ENCODE peak calls at places on chromosomes 3 and 15, in five cellular contexts. Z, E, D, M and L are unnamed samples.

GRCh38 chr3:81476652-81477051 is 284.8 kb downstream of the GBE1 start:
- DNase-seq in D (no peak), E (no peak), Z (no peak), M (no peak), L (no peak)

GRCh38 chr3:75294124-75294523 is 370.0 kb upstream of the FRG2C start:
- DNase-seq in D (peak), Z (peak), M (peak), E (peak), L (no peak)

GRCh38 chr3:17577795-17578520 is 164.5 kb downstream of the TBC1D5 start:
- DNase-seq in E (no peak), D (no peak), M (no peak), Z (no peak), L (no peak)

GRCh38 chr15:94023520-94023919 is 207.8 kb upstream of the MCTP2 start:
- DNase-seq in E (no peak), D (no peak), Z (no peak), M (no peak), L (no peak)

GRCh38 chr15:33586791-33587697 is 276.3 kb downstream of the RYR3 start:
- DNase-seq in E (no peak), M (no peak), D (no peak), Z (no peak), L (no peak)

GRCh38 chr15:82132742-82133141 is 86.9 kb upstream of the MEX3B start:
- DNase-seq in D (no peak), E (peak), M (no peak), Z (peak), L (no peak)

GRCh38 chr3:157335677-157336076 is 101.0 kb upstream of the PTX3 start:
- DNase-seq in Z (no peak), M (no peak), D (no peak), E (peak), L (no peak)

GRCh38 chr3:58041826-58042324 is 33.7 kb downstream of the FLNB start:
- DNase-seq in Z (no peak), E (no peak), D (no peak), M (no peak), L (no peak)

GRCh38 chr15:90000175-90000923 is 775 bp upstream of the ZNF710 start:
- DNase-seq in Z (no peak), E (no peak), D (no peak), M (peak), L (peak)

GRCh38 chr3:31980530-31981205 is 394 bp downstream of the OSBPL10 start:
- DNase-seq in D (peak), Z (peak), M (peak), E (peak), L (no peak)

GRCh38 chr3:38548154-38548931 is 52.2 kb downstream of the EXOG start:
- DNase-seq in D (no peak), Z (no peak), E (no peak), M (no peak), L (no peak)

GRCh38 chr3:7445331-7445730 is 584.4 kb downstream of the GRM7 start:
- DNase-seq in D (no peak), M (no peak), E (no peak), Z (no peak), L (no peak)

DNA sequence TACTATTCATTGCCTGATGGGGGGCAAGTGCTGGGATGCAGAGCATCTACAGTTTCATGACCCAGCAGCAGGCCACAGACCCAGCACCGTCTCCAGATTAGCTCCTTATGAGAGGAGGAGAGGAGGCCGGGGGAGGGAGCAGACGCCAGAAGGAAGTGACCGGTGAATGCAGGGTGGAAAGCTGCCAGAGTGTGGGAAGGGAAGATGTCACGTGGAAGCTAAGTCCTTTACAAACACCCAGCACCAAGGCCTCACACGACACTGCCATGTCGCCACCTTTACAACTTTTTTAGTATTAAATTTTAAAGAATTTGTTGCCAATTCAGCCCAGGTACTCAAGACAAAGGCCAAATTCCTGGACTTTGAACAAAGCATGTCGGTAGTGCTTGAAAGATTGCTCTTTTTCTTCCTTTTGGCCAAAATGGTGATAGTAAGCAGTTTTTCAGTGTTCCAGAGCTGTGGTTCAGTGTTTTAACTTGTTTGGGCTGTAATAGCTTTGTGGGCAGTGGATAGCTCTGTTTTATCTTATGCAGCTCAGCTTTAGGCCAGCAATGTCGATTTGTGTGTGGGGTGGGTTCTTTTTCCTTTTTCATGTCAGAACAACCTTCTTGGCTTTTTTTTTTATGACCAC is 58.2 kb downstream of the ZBTB38 start:
- DNase-seq in E (peak), D (peak), Z (peak), M (peak), L (no peak)
- TF ChIP-seq POLR2A in E (no peak), D (peak), Z (no peak), M (no peak), L (no peak)

GRCh38 chr3:179655236-179655635 is 2.4 kb downstream of the USP13 start:
- DNase-seq in Z (no peak), M (no peak), D (no peak), E (no peak), L (no peak)

GRCh38 chr3:179651687-179652466 is 963 bp upstream of the USP13 start:
- DNase-seq in M (no peak), D (no peak), Z (no peak), E (no peak), L (no peak)

GRCh38 chr3:179653106-179653776 is 401 bp downstream of the USP13 start:
- DNase-seq in D (peak), M (peak), Z (peak), E (peak), L (peak)

GRCh38 chr3:179653777-179654117 is 907 bp downstream of the USP13 start:
- DNase-seq in E (peak), M (no peak), D (no peak), Z (peak), L (no peak)

DNA sequence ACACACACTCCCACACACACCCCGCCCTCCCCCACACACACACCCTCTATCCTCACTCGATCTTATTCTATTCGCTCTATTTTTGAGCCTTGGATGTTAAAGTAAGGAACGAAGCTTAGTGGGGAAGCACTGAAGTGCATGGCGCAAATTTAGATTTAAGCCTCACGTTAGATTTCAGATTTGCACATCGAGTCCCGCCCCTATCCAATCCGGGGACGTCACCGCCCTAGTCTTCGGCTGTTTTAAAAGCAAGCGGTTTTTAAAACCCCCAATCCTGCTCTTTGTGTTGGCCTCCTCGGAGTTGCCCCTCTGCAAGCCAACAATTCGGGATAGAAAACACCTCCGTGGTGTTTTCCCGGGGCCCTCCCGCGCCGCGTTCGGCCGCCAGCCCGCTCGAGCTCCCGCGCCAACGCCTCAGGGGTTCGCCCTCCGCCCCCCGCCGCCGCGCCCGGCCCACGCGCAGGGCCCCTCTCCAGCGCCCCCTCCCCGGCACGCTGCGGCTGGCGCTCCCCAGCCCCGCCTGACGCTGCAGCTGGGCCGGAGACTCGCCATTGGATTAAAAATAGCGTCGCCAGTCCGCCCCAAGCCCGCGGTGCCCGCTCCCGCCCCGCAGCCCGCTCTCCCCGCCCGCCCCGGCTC is at the start of gene USP13:
- DNase-seq in M (peak), E (peak), Z (peak), D (peak), L (peak)
- TF ChIP-seq POLR2A in M (peak), E (peak), Z (no peak), D (no peak), L (no peak)

DNA sequence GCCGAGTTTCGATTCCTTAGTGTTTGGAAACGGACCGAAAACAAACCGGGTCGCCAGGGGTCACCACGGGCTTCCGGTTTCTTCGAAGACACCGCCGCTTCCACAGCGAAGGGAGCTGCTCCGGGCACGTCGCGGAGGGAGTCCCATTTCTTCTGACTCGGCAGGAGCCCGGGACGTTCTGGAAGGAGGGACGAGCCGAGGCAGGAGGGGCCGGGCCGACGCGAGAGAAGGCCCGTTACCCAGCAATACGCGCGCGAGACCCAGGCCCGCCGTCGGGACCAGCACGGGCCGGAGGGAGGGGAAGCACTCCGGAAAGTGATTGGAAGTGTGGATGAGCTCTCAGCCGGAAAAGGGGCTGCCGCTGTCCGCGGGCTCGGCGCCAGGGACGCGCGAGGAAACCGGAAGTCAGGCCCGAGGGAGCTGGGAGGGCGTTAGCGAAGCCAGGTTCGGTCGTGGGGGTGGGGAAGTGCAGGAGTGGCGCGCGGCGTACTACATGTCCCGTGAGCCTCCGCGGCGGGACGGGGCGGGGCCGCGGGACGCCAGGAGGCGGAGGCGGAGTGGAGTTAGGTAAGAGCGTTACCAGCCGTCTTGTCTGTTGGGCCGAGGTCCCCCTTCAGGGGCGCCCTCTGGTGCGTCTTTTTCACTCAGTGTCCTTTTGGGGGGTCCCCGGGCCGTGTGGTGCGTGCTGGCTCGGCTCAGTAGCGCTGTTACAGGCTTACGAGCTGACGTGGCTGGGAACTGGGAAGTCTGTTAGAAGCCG is at the start of the genes AZI2 and ZCWPW2:
- DNase-seq in Z (peak), E (peak), M (peak), D (peak), L (peak)
- TF ChIP-seq POLR2A in Z (peak), E (peak), M (peak), D (peak), L (peak)

DNA sequence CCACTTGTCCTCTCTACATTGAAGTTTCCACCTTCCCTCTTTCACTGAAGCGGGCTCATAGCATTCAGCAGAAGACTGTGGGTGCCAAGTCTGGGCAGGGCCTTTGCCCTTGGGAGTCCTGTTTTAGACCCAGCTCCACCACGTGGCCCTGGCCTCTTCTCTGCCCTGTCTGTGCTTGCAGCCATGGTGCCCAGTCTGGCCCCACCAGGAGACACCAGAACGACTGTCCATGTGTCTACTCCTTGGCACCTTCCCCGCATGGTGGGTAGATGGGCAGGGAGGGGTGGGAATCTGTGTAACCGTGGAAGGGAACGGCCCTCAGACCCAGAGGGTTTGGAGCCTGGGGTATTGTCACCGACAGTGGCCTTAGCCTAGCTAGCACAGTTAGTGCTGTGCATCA is 17.9 kb upstream of the EMC3 start:
- DNase-seq in E (no peak), D (no peak), Z (no peak), M (no peak), L (no peak)
- TF ChIP-seq POLR2A in E (no peak), D (no peak), Z (no peak), M (no peak), L (peak)

DNA sequence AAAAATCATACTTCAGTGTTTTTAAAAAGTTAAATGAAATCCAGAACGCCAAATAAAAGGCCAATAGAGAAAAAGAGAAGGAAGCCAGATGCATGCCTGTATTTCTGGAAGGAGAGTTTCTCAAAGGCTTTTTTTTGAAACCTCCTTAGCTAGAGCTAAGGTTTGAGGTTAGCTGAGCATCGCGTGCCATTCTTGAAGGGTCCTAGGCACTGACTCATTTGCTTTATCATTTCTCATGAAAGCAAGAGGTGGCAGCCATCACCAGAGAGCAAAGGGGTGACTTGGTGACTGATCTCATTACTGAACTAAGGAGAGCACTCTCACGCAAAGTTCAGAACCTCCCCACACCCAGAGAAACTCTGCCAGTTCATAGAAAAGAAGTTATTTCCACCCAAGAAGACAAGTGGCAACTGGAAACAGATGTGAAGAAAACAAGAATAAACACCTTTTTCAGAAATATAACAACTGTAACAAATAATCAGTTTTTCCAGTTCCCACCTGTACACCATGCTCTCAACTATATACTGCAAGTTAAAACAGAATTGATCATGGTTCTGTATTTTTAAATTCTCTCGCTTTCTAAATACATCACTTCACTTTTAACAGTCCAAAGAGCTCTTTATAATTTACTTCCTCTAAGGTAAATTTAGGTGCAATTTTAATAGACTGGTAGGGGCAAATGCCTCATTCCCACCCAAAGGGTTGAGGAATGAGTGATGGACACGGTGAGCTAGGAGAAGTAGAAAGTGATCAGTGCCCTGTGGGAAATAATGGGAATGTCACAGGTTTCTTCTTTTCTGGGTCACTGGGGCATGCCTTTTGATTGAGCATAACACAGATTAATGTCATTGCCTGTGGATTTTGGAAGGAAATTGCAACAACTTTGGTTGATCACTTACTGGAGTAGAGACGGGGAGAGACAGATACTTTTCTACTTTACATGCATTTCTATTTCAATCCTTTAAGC is 24.7 kb downstream of the GPR15 start:
- DNase-seq in M (no peak), Z (no peak), E (no peak), D (no peak), L (no peak)
- TF ChIP-seq POLR2A in M (no peak), Z (no peak), E (no peak), D (no peak), L (no peak)

DNA sequence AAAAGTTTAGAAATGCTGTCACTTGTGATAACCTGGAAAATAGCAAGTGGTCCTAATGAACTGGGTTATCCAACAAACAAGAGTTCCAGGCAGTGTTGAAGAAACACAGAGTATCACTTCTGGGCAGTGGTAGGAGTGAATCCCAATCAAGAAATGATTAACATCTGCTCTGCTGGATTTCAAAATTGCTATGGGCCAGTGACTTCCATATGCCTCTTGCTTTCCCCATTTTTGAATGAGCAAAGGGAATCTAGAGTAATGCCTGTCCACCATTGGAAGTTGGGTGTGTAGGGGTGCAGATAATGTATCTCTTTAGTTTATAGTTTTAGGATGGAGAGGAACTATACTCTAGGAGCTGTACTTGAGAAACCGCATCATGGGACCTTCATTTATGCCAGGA is 236.5 kb downstream of the RPLP1 start:
- DNase-seq in Z (no peak), E (no peak), D (no peak), M (no peak), L (no peak)
- TF ChIP-seq POLR2A in Z (no peak), E (no peak), D (no peak), M (no peak), L (no peak)

GRCh38 chr3:42600111-42600957 is at the start of gene NKTR:
- DNase-seq in D (peak), Z (peak), M (peak), E (peak), L (peak)
- TF ChIP-seq POLR2A in D (peak), Z (peak), M (peak), E (peak), L (peak)

GRCh38 chr15:67189326-67190051 is 65.0 kb downstream of the AAGAB start:
- DNase-seq in D (peak), M (peak), E (no peak), Z (no peak), L (no peak)
- TF ChIP-seq POLR2A in D (no peak), M (no peak), E (no peak), Z (no peak), L (no peak)

DNA sequence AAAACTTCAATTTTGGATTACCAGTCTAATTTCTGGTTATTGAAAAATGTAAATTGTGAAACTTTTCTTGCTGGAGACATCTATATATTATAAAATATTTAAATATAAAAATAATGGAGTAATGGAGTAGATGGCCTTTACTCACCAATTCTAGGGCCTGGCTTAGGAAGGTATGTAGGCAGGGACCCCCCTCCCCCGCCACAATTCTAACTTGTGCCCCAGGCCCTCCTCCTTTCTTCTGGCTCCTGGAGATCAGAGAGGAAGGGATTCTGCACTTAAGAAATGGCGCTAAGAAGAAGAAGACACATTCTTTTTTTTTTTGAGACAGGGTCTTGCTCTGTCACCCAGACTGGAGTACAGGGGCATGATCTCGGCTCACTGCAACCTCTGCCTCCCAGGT is 49.5 kb downstream of the CGNL1 start:
- DNase-seq in M (no peak), D (no peak), Z (no peak), E (no peak), L (no peak)
- TF ChIP-seq POLR2A in M (no peak), D (no peak), Z (no peak), E (no peak), L (no peak)

GRCh38 chr3:106981392-106981791 is 395.8 kb upstream of the CCDC54 start:
- DNase-seq in Z (no peak), E (no peak), M (no peak), D (no peak), L (no peak)
- TF ChIP-seq POLR2A in Z (no peak), E (no peak), M (no peak), D (no peak), L (no peak)